ENCODE peak calls at places on chromosome 4, in four cellular contexts. V is GM12878, X is H1, S is K562. O is an unnamed sample.

GRCh38 chr4:54085284-54085683 is 14.7 kb upstream of the GSX2 start:
- DNase-seq in X (no peak), V (no peak), S (no peak), O (peak; percentile 28)

GRCh38 chr4:156992943-156993342 is 21.3 kb upstream of the PDGFC start:
- DNase-seq in V (no peak), S (no peak), X (no peak), O (no peak)

GRCh38 chr4:159689526-159689925 is 586.6 kb downstream of the RAPGEF2 start:
- DNase-seq in S (no peak), V (no peak), X (no peak), O (no peak)

GRCh38 chr4:23876418-23877089 is 13.3 kb downstream of the PPARGC1A start:
- DNase-seq in S (no peak), X (no peak), V (no peak), O (no peak)

GRCh38 chr4:2212831-2213230 is 29.1 kb downstream of the HAUS3 start:
- DNase-seq in S (no peak), X (no peak), V (no peak), O (no peak)

GRCh38 chr4:55356991-55357461 is 11.0 kb downstream of the SRD5A3 start:
- DNase-seq in S (no peak), V (no peak), X (peak; percentile 33), O (peak; percentile 73)

GRCh38 chr4:123390846-123391456 is 5.6 kb upstream of the SPRY1 start:
- DNase-seq in X (no peak), V (no peak), S (peak; percentile 24), O (no peak)

GRCh38 chr4:137200322-137200721 is 332.0 kb downstream of the PCDH18 start:
- DNase-seq in S (no peak), V (no peak), X (no peak), O (no peak)

GRCh38 chr4:32789026-32789608 is 2068.9 kb downstream of the PCDH7 start:
- DNase-seq in V (no peak), S (no peak), X (no peak), O (peak; percentile 18)

GRCh38 chr4:153153339-153153851 is 50.8 kb upstream of the TRIM2 start:
- DNase-seq in X (peak; percentile 77), V (no peak), S (no peak), O (peak; percentile 39)

GRCh38 chr4:184831153-184831552 is 5.4 kb upstream of the ACSL1 start:
- DNase-seq in X (no peak), V (no peak), S (no peak), O (no peak)

GRCh38 chr4:174929346-174929745 is 11.2 kb downstream of the ADAM29 start:
- DNase-seq in X (no peak), S (no peak), V (no peak), O (no peak)

GRCh38 chr4:10611673-10612072 is 72.9 kb downstream of the CLNK start:
- DNase-seq in V (no peak), X (no peak), S (no peak), O (no peak)

GRCh38 chr4:125313497-125313896 is 1.3 kb upstream of the FAT4 start:
- DNase-seq in S (peak; percentile 63), X (no peak), V (no peak), O (peak; percentile 88)

GRCh38 chr4:147754037-147754445 is 22.2 kb downstream of the ARHGAP10 start:
- DNase-seq in S (no peak), V (no peak), X (no peak), O (peak; percentile 57)

GRCh38 chr4:122577808-122578781 is 42.8 kb downstream of the IL21 start:
- DNase-seq in S (peak; percentile 66), X (peak; percentile 64), V (no peak), O (peak; percentile 64)

GRCh38 chr4:186643501-186644315 is 79.9 kb downstream of the FAT1 start:
- DNase-seq in X (no peak), S (no peak), V (no peak), O (no peak)

GRCh38 chr4:109065006-109065405 is 237.5 kb downstream of the COL25A1 start:
- DNase-seq in V (no peak), S (no peak), X (no peak), O (no peak)

GRCh38 chr4:4216668-4217067 is 10.1 kb downstream of the OTOP1 start:
- DNase-seq in S (no peak), X (no peak), V (no peak), O (no peak)

GRCh38 chr4:42150653-42151567 is 1.5 kb downstream of the BEND4 start:
- DNase-seq in X (peak; percentile 55), V (no peak), S (no peak), O (no peak)

GRCh38 chr4:123301942-123302341 is 94.7 kb upstream of the SPRY1 start:
- DNase-seq in S (no peak), X (no peak), V (no peak), O (no peak)

GRCh38 chr4:177937051-177937450 is 494.8 kb upstream of the AGA start:
- DNase-seq in V (no peak), S (no peak), X (no peak), O (no peak)

GRCh38 chr4:26530094-26530493 is 39.8 kb upstream of the CCKAR start:
- DNase-seq in X (no peak), S (no peak), V (no peak), O (no peak)

GRCh38 chr4:149754526-149754925 is 61.1 kb downstream of the IQCM start:
- DNase-seq in S (no peak), X (no peak), V (no peak), O (peak; percentile 26)

GRCh38 chr4:146927710-146928109 is 18.0 kb downstream of the TTC29 start:
- DNase-seq in V (no peak), S (no peak), X (no peak), O (no peak)

GRCh38 chr4:22942920-22943559 is 250.3 kb downstream of the GBA3 start:
- DNase-seq in V (no peak), S (no peak), X (no peak), O (peak; percentile 12)

GRCh38 chr4:20618729-20619128 is 81.5 kb upstream of the PACRGL start:
- DNase-seq in S (no peak), V (no peak), X (no peak), O (no peak)

GRCh38 chr4:71607780-71608673 is 175.9 kb downstream of the GC start:
- DNase-seq in X (no peak), S (no peak), V (no peak), O (peak; percentile 91)

GRCh38 chr4:4981827-4982226 is 37.4 kb downstream of the CYTL1 start:
- DNase-seq in S (no peak), V (no peak), X (no peak), O (no peak)

GRCh38 chr4:113469023-113469390 is 292.5 kb downstream of the CAMK2D start:
- DNase-seq in S (no peak), X (no peak), V (no peak), O (no peak)

GRCh38 chr4:113468165-113469022 is 293.1 kb downstream of the CAMK2D start:
- DNase-seq in X (no peak), V (no peak), S (no peak), O (no peak)

GRCh38 chr4:113471141-113471860 is 290.2 kb downstream of the CAMK2D start:
- DNase-seq in V (no peak), X (no peak), S (no peak), O (no peak)

GRCh38 chr4:113467581-113467980 is 294.0 kb downstream of the CAMK2D start:
- DNase-seq in X (no peak), V (no peak), S (no peak), O (no peak)

GRCh38 chr4:113469926-113470325 is 291.6 kb downstream of the CAMK2D start:
- DNase-seq in V (no peak), X (no peak), S (no peak), O (no peak)
- TF ChIP-seq JUND in V (no peak), X (no peak), S (no peak), O (no peak)

DNA sequence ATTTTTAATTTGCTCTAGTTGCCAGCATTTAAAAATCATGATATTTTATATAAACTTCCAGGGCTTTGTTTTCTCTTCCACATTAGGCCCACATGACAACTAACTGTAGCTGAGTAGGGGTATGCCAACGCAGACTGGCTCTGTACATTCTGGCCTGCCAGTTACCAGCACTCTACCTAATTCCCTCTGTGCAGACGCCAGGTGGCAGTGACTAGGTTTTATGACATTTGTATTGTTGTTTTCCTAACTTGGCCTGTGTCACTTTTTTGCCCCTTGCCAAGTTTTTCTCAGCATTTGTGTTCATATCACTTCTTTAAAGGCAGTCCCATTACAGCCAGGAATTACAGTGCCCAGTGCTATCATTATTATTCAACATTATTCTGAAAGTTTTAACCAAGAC is 347.5 kb downstream of the NKX6-1 start:
- DNase-seq in S (no peak), X (no peak), V (no peak), O (peak; percentile 23)
- TF ChIP-seq JUND in S (no peak), X (no peak), V (no peak), O (no peak)

DNA sequence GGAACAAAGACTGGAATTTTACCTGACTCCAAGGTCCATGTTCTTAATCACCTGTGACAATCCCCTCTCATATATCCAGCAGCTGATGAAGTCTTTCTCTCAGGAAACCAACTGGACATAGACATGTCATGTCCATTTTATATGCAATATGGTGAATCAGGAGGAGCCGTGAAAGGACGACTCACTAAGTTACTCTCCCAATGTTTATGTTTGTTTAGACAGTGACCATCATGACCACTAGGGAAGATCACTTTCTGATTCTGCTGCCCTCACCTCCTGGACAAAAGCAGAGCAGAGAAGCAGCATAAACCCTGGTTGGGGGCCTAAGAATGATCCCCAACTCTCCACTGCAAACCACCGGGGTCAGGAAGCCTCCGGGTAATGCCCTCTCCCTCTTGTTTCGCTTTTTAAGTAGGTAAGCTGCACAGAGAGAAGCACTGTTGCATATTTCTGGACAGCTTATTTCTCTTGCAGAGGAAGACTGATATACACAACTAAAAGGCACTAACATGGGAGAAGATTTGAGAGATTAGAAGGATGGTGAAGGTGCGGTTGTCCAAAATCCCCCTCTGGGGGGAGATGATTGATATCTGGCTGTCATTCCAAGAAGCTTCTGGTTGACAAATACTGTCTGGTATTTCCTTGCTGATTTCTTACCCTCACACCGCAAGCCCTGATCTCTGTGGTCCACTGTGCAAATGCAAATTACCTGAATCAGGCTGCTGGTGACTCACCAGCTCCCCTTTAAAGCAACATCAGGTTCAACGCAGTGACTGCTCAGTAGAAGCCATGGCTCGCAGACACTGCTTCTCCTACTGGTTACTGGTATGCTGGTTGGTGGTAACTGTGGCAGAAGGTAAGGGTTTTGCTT is at the start of gene ODAPH:
- DNase-seq in X (no peak), V (peak; percentile 42), S (no peak), O (no peak)
- TF ChIP-seq JUND in X (no peak), V (no peak), S (peak; percentile 77), O (no peak)

GRCh38 chr4:155964016-155964891 is 10.6 kb upstream of the CTSO start:
- DNase-seq in S (no peak), V (no peak), X (no peak), O (no peak)
- TF ChIP-seq JUND in S (no peak), V (no peak), X (no peak), O (no peak)

DNA sequence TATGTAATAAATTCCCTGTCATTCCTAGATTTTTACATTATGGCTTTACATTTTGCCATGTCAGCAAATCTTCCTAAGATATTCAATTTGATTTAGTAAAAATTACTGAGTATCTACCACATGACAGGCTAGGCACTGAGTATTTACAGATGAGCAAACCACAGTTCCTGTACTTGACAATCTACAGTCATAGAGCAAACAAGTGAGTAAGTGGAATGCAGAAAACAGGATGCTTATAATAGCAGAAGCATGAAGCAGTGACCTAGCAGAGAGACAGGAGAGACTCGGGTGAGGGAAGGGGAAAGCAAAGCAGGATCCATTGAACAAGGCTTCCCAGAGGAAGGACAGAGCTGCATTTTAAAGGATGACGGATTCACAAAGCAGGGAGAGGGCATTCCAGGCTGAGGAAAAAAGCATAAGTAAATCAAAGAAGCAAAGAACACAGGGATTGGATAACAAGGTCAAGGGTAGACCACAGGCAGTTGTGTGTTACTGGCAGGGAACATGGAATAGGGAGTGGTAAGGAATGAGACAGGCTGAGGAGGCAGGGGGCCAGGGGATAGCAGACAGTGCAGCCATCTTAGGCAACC is 124.7 kb upstream of the C1QTNF7 start:
- DNase-seq in S (no peak), V (no peak), X (no peak), O (no peak)
- TF ChIP-seq JUND in S (no peak), V (no peak), X (no peak), O (no peak)

O was measured in T47D.